ENCODE peak calls at places on chromosomes 3 and 15, in nine cellular contexts. N is activated gamma-delta T cell treated with Interleukin-2 at 50 U/mL for 16 hours; M is epithelial cell of esophagus; E is activated CD4-positive, alpha-beta T cell treated with anti-CD3 and anti-CD28 coated beads, Interleukin-2, amount 50 U/mL, for 4 hours; K is effector CD4-positive, alpha-beta T cell; J is NCI-H2029; G is BJ; O is IMR-90; Q is cardiac fibroblast. P is an unnamed sample.

GRCh38 chr3:13136426-13136825 is 63.2 kb upstream of the IQSEC1 start:
- DNase-seq in Q (no peak), E (no peak), N (no peak), J (no peak), M (no peak), G (no peak), K (no peak), O (no peak), P (no peak)

GRCh38 chr3:50673937-50674336 is 790 bp upstream of the DOCK3 start:
- DNase-seq in Q (no peak), K (no peak), M (no peak), O (no peak), N (no peak), E (no peak), G (no peak), J (no peak), P (no peak)

GRCh38 chr15:52118969-52119749 is 6.6 kb upstream of the BCL2L10 start:
- DNase-seq in N (no peak), J (no peak), E (no peak), Q (no peak), K (no peak), G (no peak), M (no peak), O (no peak), P (no peak)

GRCh38 chr15:89662893-89663673 is 7.8 kb upstream of the KIF7 start:
- DNase-seq in N (no peak), Q (peak), O (peak), M (peak), J (no peak), E (no peak), K (no peak), G (peak), P (no peak)

GRCh38 chr15:49227602-49228001 is 57.6 kb downstream of the GALK2 start:
- DNase-seq in E (no peak), G (no peak), N (no peak), M (no peak), J (no peak), Q (no peak), K (no peak), O (no peak), P (no peak)

GRCh38 chr3:146969356-146969755 is 364.2 kb upstream of the PLSCR5 start:
- DNase-seq in K (no peak), Q (peak), G (peak), E (no peak), J (no peak), M (no peak), N (no peak), O (peak), P (no peak)

GRCh38 chr3:124951511-124952390 is 17.2 kb upstream of the MUC13 start:
- DNase-seq in O (peak), K (no peak), G (peak), J (peak), E (no peak), M (peak), Q (peak), N (no peak), P (no peak)

GRCh38 chr3:73110530-73110929 is 49.1 kb downstream of the EBLN2 start:
- DNase-seq in G (no peak), E (no peak), N (no peak), Q (no peak), K (no peak), M (no peak), J (no peak), O (no peak), P (no peak)

GRCh38 chr3:41690766-41691563 is 270.9 kb downstream of the ULK4 start:
- DNase-seq in J (no peak), G (no peak), O (no peak), K (no peak), E (no peak), N (no peak), M (no peak), Q (peak), P (no peak)

GRCh38 chr3:194521514-194522260 is 34.9 kb upstream of the ATP13A3 start:
- DNase-seq in K (no peak), G (peak), M (peak), N (no peak), O (peak), Q (peak), J (no peak), E (no peak), P (no peak)

GRCh38 chr15:87212041-87212440 is 1044.5 kb downstream of the NTRK3 start:
- DNase-seq in O (no peak), E (no peak), K (no peak), M (peak), J (no peak), Q (no peak), N (no peak), G (no peak), P (no peak)

GRCh38 chr15:49145651-49146609 is 9.5 kb downstream of the COPS2 start:
- DNase-seq in E (peak), N (peak), K (peak), Q (peak), M (peak), J (no peak), G (no peak), O (peak), P (peak)

GRCh38 chr15:99143655-99144610 is 39.1 kb downstream of the SYNM start:
- DNase-seq in J (no peak), N (no peak), E (no peak), Q (peak), M (peak), O (peak), G (peak), K (no peak), P (no peak)

GRCh38 chr15:91947370-91947769 is 93.9 kb downstream of the SLCO3A1 start:
- DNase-seq in J (no peak), O (no peak), K (no peak), M (no peak), Q (no peak), E (no peak), G (no peak), N (no peak), P (no peak)

GRCh38 chr3:114716916-114717315 is 423.1 kb downstream of the TIGIT start:
- DNase-seq in E (no peak), M (no peak), Q (no peak), N (no peak), J (no peak), K (no peak), G (no peak), O (no peak), P (no peak)

GRCh38 chr3:13572926-13573623 is 24.1 kb downstream of the FBLN2 start:
- DNase-seq in E (no peak), N (no peak), J (no peak), Q (no peak), K (no peak), M (no peak), O (no peak), G (no peak), P (no peak)

GRCh38 chr15:60751985-60752952 is 273.3 kb upstream of the ICE2 start:
- DNase-seq in J (no peak), K (no peak), O (peak), Q (peak), E (no peak), G (no peak), M (no peak), N (no peak), P (no peak)

GRCh38 chr3:129576514-129577345 is 29.7 kb downstream of the PLXND1 start:
- DNase-seq in M (no peak), N (peak), K (peak), Q (no peak), O (no peak), E (peak), J (peak), G (no peak), P (peak)

GRCh38 chr3:13044496-13045244 is 28.6 kb downstream of the IQSEC1 start:
- DNase-seq in E (no peak), J (peak), Q (no peak), N (no peak), K (no peak), G (no peak), M (no peak), O (no peak), P (no peak)

GRCh38 chr3:187072102-187072501 is 67.2 kb downstream of the RPL39L start:
- DNase-seq in G (no peak), Q (no peak), M (no peak), O (no peak), K (no peak), J (no peak), E (no peak), N (no peak), P (no peak)

GRCh38 chr15:52103217-52104207 is 9.1 kb downstream of the BCL2L10 start:
- DNase-seq in J (no peak), E (no peak), O (peak), N (no peak), K (no peak), G (peak), M (peak), Q (peak), P (no peak)

GRCh38 chr3:32422943-32423342 is 31.3 kb downstream of the CMTM7 start:
- DNase-seq in K (no peak), M (no peak), J (no peak), N (no peak), E (no peak), O (no peak), G (no peak), Q (no peak), P (no peak)

GRCh38 chr15:89845305-89845893 is 30.7 kb upstream of the ANPEP start:
- DNase-seq in G (no peak), M (peak), Q (peak), K (no peak), J (no peak), O (peak), N (no peak), E (no peak), P (no peak)

GRCh38 chr3:159852821-159853505 is 135.7 kb upstream of the IL12A start:
- DNase-seq in K (no peak), E (no peak), M (peak), N (no peak), O (peak), Q (peak), G (no peak), J (no peak), P (no peak)